ENCODE peak calls at places on chromosomes 16 and 17, in seven cellular contexts. One of them, this sample, is unnamed. For H3K9me3, the result is how much of the 10 kb centered on the place peaks cover.

GRCh38 chr17:679491-679890 is 35.1 kb downstream of the VPS53 start:
- ATAC-seq in HepG2: no peak
- ATAC-seq in upper lobe of left lung: no peak
- ATAC-seq in HCT116: no peak
- ATAC-seq in K562: no peak
- ATAC-seq in GM12878: no peak
- ATAC-seq in Panc1: no peak
- ATAC-seq in this sample: no peak

GRCh38 chr17:14575349-14575966 is 274.6 kb downstream of the HS3ST3B1 start:
- ATAC-seq in upper lobe of left lung: no peak
- ATAC-seq in Panc1: no peak
- ATAC-seq in HCT116: no peak
- ATAC-seq in HepG2: peak
- ATAC-seq in GM12878: no peak
- ATAC-seq in K562: no peak
- ATAC-seq in this sample: no peak

GRCh38 chr17:56762988-56763387 is 70.7 kb downstream of the C17orf67 start:
- ATAC-seq in upper lobe of left lung: no peak
- ATAC-seq in GM12878: no peak
- ATAC-seq in Panc1: no peak
- ATAC-seq in HCT116: no peak
- ATAC-seq in HepG2: no peak
- ATAC-seq in K562: no peak
- ATAC-seq in this sample: no peak

GRCh38 chr17:43574896-43575525 is 28.9 kb upstream of the ETV4 start:
- ATAC-seq in HCT116: no peak
- ATAC-seq in HepG2: no peak
- ATAC-seq in K562: no peak
- ATAC-seq in upper lobe of left lung: no peak
- ATAC-seq in Panc1: no peak
- ATAC-seq in GM12878: no peak
- ATAC-seq in this sample: no peak

GRCh38 chr16:69217433-69217832 is 30.5 kb downstream of the SNTB2 start:
- ATAC-seq in HCT116: peak
- ATAC-seq in GM12878: no peak
- ATAC-seq in upper lobe of left lung: no peak
- ATAC-seq in Panc1: peak
- ATAC-seq in HepG2: no peak
- ATAC-seq in K562: no peak
- ATAC-seq in this sample: no peak

GRCh38 chr16:69727916-69728270 is 1.5 kb upstream of the NQO1 start:
- ATAC-seq in HCT116: no peak
- ATAC-seq in upper lobe of left lung: peak
- ATAC-seq in GM12878: no peak
- ATAC-seq in Panc1: no peak
- ATAC-seq in K562: no peak
- ATAC-seq in HepG2: no peak
- ATAC-seq in this sample: no peak

GRCh38 chr17:28865946-28866752 is 11.3 kb downstream of the ERAL1 start:
- ATAC-seq in K562: peak
- ATAC-seq in upper lobe of left lung: no peak
- ATAC-seq in GM12878: peak
- ATAC-seq in HCT116: no peak
- ATAC-seq in Panc1: peak
- ATAC-seq in HepG2: peak
- ATAC-seq in this sample: no peak

GRCh38 chr17:30113213-30113612 is 3.4 kb upstream of the NSRP1 start:
- ATAC-seq in HepG2: no peak
- ATAC-seq in upper lobe of left lung: no peak
- ATAC-seq in HCT116: no peak
- ATAC-seq in GM12878: peak
- ATAC-seq in K562: no peak
- ATAC-seq in Panc1: peak
- ATAC-seq in this sample: no peak

GRCh38 chr16:71781741-71782140 is 26.9 kb downstream of the AP1G1 start:
- ATAC-seq in Panc1: no peak
- ATAC-seq in K562: no peak
- ATAC-seq in HepG2: no peak
- ATAC-seq in upper lobe of left lung: no peak
- ATAC-seq in GM12878: no peak
- ATAC-seq in HCT116: no peak
- ATAC-seq in this sample: no peak

GRCh38 chr17:2814499-2815341 is 18.5 kb downstream of the RAP1GAP2 start:
- ATAC-seq in HCT116: no peak
- ATAC-seq in K562: no peak
- ATAC-seq in upper lobe of left lung: peak
- ATAC-seq in GM12878: peak
- ATAC-seq in HepG2: no peak
- ATAC-seq in Panc1: no peak
- ATAC-seq in this sample: no peak

GRCh38 chr16:89890200-89890599 is 16.8 kb downstream of the TCF25 start:
- ATAC-seq in GM12878: no peak
- ATAC-seq in HCT116: no peak
- ATAC-seq in HepG2: no peak
- ATAC-seq in upper lobe of left lung: no peak
- ATAC-seq in Panc1: no peak
- ATAC-seq in K562: no peak
- ATAC-seq in this sample: no peak

GRCh38 chr17:26807024-26807423 is 486.9 kb upstream of the WSB1 start:
- ATAC-seq in upper lobe of left lung: no peak
- ATAC-seq in Panc1: no peak
- ATAC-seq in K562: no peak
- ATAC-seq in GM12878: no peak
- ATAC-seq in HCT116: no peak
- ATAC-seq in HepG2: no peak
- ATAC-seq in this sample: no peak
- H3K9me3 ChIP-seq in upper lobe of left lung: under half
- H3K9me3 ChIP-seq in Panc1: under half
- H3K9me3 ChIP-seq in K562: under half
- H3K9me3 ChIP-seq in GM12878: under half
- H3K9me3 ChIP-seq in HCT116: half or more
- H3K9me3 ChIP-seq in HepG2: half or more
- H3K9me3 ChIP-seq in this sample: under half

GRCh38 chr17:49548506-49549310 is 27.0 kb upstream of the NXPH3 start:
- ATAC-seq in K562: peak
- ATAC-seq in GM12878: peak
- ATAC-seq in HepG2: peak
- ATAC-seq in HCT116: peak
- ATAC-seq in upper lobe of left lung: no peak
- ATAC-seq in Panc1: peak
- ATAC-seq in this sample: peak
- TF ChIP-seq POLR2AphosphoS5 in K562: no peak
- TF ChIP-seq POLR2AphosphoS5 in GM12878: no peak
- TF ChIP-seq POLR2AphosphoS5 in HepG2: no peak
- TF ChIP-seq POLR2AphosphoS5 in HCT116: no peak
- TF ChIP-seq POLR2AphosphoS5 in upper lobe of left lung: no peak
- TF ChIP-seq POLR2AphosphoS5 in Panc1: no peak
- TF ChIP-seq POLR2AphosphoS5 in this sample: no peak

GRCh38 chr16:25031132-25031440 is 15.9 kb upstream of the ARHGAP17 start:
- ATAC-seq in HCT116: peak
- ATAC-seq in HepG2: peak
- ATAC-seq in GM12878: peak
- ATAC-seq in K562: no peak
- ATAC-seq in upper lobe of left lung: no peak
- ATAC-seq in Panc1: no peak
- ATAC-seq in this sample: no peak
- H3K4me3 ChIP-seq in HCT116: peak
- H3K4me3 ChIP-seq in HepG2: peak
- H3K4me3 ChIP-seq in GM12878: peak
- H3K4me3 ChIP-seq in K562: no peak
- H3K4me3 ChIP-seq in upper lobe of left lung: no peak
- H3K4me3 ChIP-seq in Panc1: peak
- H3K4me3 ChIP-seq in this sample: peak

GRCh38 chr16:35147556-35148504 is 1688.4 kb downstream of the TP53TG3F start:
- ATAC-seq in GM12878: no peak
- ATAC-seq in Panc1: no peak
- ATAC-seq in K562: no peak
- ATAC-seq in upper lobe of left lung: no peak
- ATAC-seq in HepG2: no peak
- ATAC-seq in HCT116: no peak
- ATAC-seq in this sample: no peak
- H3K9me3 ChIP-seq in GM12878: under half
- H3K9me3 ChIP-seq in Panc1: under half
- H3K9me3 ChIP-seq in K562: under half
- H3K9me3 ChIP-seq in upper lobe of left lung: under half
- H3K9me3 ChIP-seq in HepG2: half or more
- H3K9me3 ChIP-seq in HCT116: under half
- H3K9me3 ChIP-seq in this sample: under half